ENCODE peak calls at places on chromosomes 1 and 21, in four cellular contexts. J, M, S and D are unnamed samples. For H3K9me3, the result is how much of the 10 kb centered on the place peaks cover.

GRCh38 chr1:46533179-46533864 is 18.1 kb downstream of the KNCN start:
- DNase-seq in J (peak), M (no peak), S (no peak), D (peak)

GRCh38 chr1:182646739-182647138 is 37.6 kb downstream of the RGS8 start:
- DNase-seq in S (no peak), J (no peak), M (no peak), D (no peak)

GRCh38 chr1:54859687-54860391 is 27.2 kb downstream of the DHCR24 start:
- DNase-seq in S (no peak), M (no peak), J (no peak), D (no peak)

GRCh38 chr1:198850196-198850595 is 211.4 kb downstream of the PTPRC start:
- DNase-seq in M (no peak), J (no peak), S (no peak), D (no peak)

GRCh38 chr1:208065862-208066261 is 154.9 kb upstream of the CD34 start:
- DNase-seq in S (no peak), J (no peak), M (no peak), D (no peak)

GRCh38 chr1:175537571-175537970 is 205.8 kb downstream of the TNR start:
- DNase-seq in M (no peak), S (no peak), J (no peak), D (no peak)

GRCh38 chr1:33392639-33393038 is 38.3 kb downstream of the PHC2 start:
- DNase-seq in M (peak), J (no peak), S (no peak), D (no peak)

GRCh38 chr1:165364432-165365133 is 8.1 kb upstream of the LMX1A start:
- DNase-seq in S (no peak), M (no peak), J (no peak), D (no peak)

GRCh38 chr21:17495680-17496079 is 17.2 kb upstream of the CXADR start:
- DNase-seq in J (no peak), S (no peak), M (no peak), D (no peak)

GRCh38 chr1:165793951-165794350 is 25.3 kb upstream of the TMCO1 start:
- DNase-seq in S (no peak), J (no peak), M (no peak), D (no peak)

GRCh38 chr1:97918961-97919360 is 1.9 kb downstream of the DPYD start:
- DNase-seq in J (no peak), S (no peak), M (no peak), D (no peak)

GRCh38 chr1:225470210-225470609 is 42.4 kb upstream of the LBR start:
- DNase-seq in S (no peak), M (no peak), J (no peak), D (no peak)

GRCh38 chr1:186202174-186202843 is 172.7 kb downstream of the TPR start:
- DNase-seq in S (no peak), J (no peak), M (no peak), D (no peak)

GRCh38 chr1:194105381-194105780 is 919.0 kb upstream of the B3GALT2 start:
- DNase-seq in S (no peak), J (no peak), M (no peak), D (no peak)

GRCh38 chr1:173870252-173871075 is 2.3 kb downstream of the ZBTB37 start:
- DNase-seq in J (no peak), M (peak), S (peak), D (peak)

GRCh38 chr1:30411206-30411605 is 312.2 kb downstream of the MATN1 start:
- DNase-seq in M (no peak), S (no peak), J (no peak), D (no peak)

GRCh38 chr1:200342511-200343400 is 67.1 kb downstream of the ZNF281 start:
- DNase-seq in J (no peak), M (no peak), S (no peak), D (no peak)

GRCh38 chr21:31929548-31929947 is 56.7 kb downstream of the HUNK start:
- DNase-seq in J (no peak), M (peak), S (no peak), D (no peak)

GRCh38 chr1:207172885-207173284 is 68.9 kb downstream of the C4BPA start:
- DNase-seq in M (peak), J (no peak), S (no peak), D (no peak)

GRCh38 chr1:21651214-21652042 is 17.7 kb downstream of the RAP1GAP start:
- DNase-seq in J (no peak), S (peak), M (peak), D (peak)

GRCh38 chr1:157292302-157292701 is 154.1 kb upstream of the ETV3 start:
- DNase-seq in J (no peak), M (no peak), S (no peak), D (no peak)

GRCh38 chr1:7568901-7569524 is 202.1 kb upstream of the VAMP3 start:
- DNase-seq in J (no peak), S (no peak), M (no peak), D (no peak)

GRCh38 chr1:154937051-154937987 is 800 bp upstream of the PMVK start:
- DNase-seq in M (peak), S (peak), J (peak), D (peak)

GRCh38 chr1:182602945-182603645 is 1.1 kb downstream of the RGS16 start:
- DNase-seq in S (no peak), J (no peak), M (no peak), D (no peak)

GRCh38 chr1:22636369-22636768 is at the start of gene C1QA:
- DNase-seq in M (no peak), J (peak), S (peak), D (peak)

GRCh38 chr1:78101051-78101450 is 55.3 kb downstream of the GIPC2 start:
- DNase-seq in S (no peak), J (no peak), M (no peak), D (no peak)

GRCh38 chr1:155094622-155094948 is 15.9 kb downstream of the EFNA3 start:
- DNase-seq in J (no peak), S (no peak), M (no peak), D (no peak)

GRCh38 chr1:36177589-36178463 is 21.9 kb downstream of the MAP7D1 start:
- DNase-seq in J (no peak), S (no peak), M (no peak), D (no peak)

GRCh38 chr1:115648717-115649691 is 7.2 kb downstream of the VANGL1 start:
- DNase-seq in S (no peak), J (no peak), M (no peak), D (no peak)

GRCh38 chr1:22500476-22500875 is 48.8 kb downstream of the ZBTB40 start:
- DNase-seq in S (peak), J (peak), M (peak), D (peak)

GRCh38 chr1:40919475-40920011 is 57.4 kb upstream of the CITED4 start:
- DNase-seq in J (no peak), M (peak), S (no peak), D (peak)

GRCh38 chr1:243500506-243500905 is 244.7 kb downstream of the SDCCAG8 start:
- DNase-seq in M (no peak), S (no peak), J (no peak), D (no peak)

GRCh38 chr1:215484111-215484914 is 82.8 kb upstream of the KCTD3 start:
- DNase-seq in J (no peak), M (no peak), S (no peak), D (no peak)

GRCh38 chr1:107953551-107953950 is 11.4 kb downstream of the VAV3 start:
- DNase-seq in J (no peak), S (no peak), M (no peak), D (no peak)

GRCh38 chr1:6121021-6121421 is 59.1 kb downstream of the CHD5 start:
- DNase-seq in S (no peak), J (peak), M (no peak), D (no peak)

GRCh38 chr1:28804071-28804470 is 7.9 kb upstream of the OPRD1 start:
- DNase-seq in M (no peak), S (no peak), J (no peak), D (no peak)

GRCh38 chr1:228462560-228462959 is 24.6 kb upstream of the RNF187 start:
- DNase-seq in M (no peak), J (no peak), S (no peak), D (no peak)

DNA sequence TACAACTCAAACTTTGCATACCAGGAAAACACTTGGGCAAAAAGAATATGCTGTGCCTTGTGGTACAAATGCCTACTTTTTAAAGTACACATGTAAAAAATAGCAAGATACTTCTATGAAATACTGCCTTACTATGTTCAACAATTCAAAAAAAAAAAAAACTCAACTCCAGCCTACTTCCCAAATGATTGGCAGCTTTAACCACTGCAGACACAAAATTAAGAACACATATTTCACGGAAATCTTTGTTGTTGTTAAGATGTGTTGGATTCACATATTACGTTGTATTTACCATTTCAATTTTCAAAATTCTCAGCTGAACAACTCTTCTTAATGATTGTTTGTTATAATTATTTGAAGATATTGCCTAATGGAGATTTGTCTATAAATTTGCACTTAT is 213.1 kb upstream of the NFIA start:
- DNase-seq in S (no peak), J (no peak), M (no peak), D (no peak)
- H3K9me3 ChIP-seq in S (under half), J (under half), M (under half), D (under half)

DNA sequence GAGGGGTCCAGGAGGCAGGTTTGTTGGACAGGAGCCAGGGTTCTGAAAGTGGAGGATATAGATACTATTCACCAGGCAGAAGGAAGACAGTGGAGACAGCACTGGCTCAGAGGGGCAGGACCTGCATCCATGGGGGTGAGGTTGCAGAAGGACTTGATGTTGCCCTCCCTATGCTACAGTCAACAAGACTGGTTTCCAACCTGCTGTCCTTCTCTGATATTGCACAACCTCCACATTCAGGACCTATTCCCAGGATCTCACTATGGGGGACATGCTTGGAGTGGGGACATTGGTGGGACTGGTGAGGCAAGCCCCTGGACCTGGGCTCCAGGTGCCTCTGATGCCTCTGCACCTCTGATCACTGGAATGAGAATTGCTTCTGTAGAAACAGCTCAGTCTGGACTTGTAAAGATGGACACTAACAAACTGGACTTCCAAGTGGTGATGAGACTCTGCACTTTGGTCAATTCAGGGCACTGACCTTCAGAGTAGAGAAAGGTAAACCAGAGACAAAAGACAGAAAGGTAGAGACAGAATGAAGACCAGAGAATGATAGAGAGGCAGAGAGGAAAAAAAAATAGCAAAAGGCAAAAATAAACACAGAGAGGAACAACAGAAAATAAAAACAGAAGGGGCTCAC is 1.6 kb downstream of the SMCP start:
- DNase-seq in M (no peak), S (no peak), J (no peak), D (no peak)
- H3K9me3 ChIP-seq in M (under half), S (under half), J (under half), D (under half)

GRCh38 chr1:43539726-43540434 is 9.2 kb downstream of the PTPRF start:
- DNase-seq in S (no peak), J (no peak), M (no peak), D (peak)

GRCh38 chr1:43538969-43539368 is 8.3 kb downstream of the PTPRF start:
- DNase-seq in M (no peak), S (no peak), J (no peak), D (no peak)

GRCh38 chr1:43536864-43537358 is 6.2 kb downstream of the PTPRF start:
- DNase-seq in J (no peak), S (peak), M (no peak), D (no peak)

GRCh38 chr1:43537423-43538142 is 6.9 kb downstream of the PTPRF start:
- DNase-seq in M (peak), J (no peak), S (peak), D (peak)

GRCh38 chr1:43538143-43538487 is 7.4 kb downstream of the PTPRF start:
- DNase-seq in M (no peak), S (no peak), J (no peak), D (no peak)
- H3K9me3 ChIP-seq in M (under half), S (under half), J (under half), D (under half)

GRCh38 chr21:44490405-44490804 is 35.1 kb downstream of the LRRC3 start:
- DNase-seq in S (no peak), J (no peak), M (no peak), D (no peak)
- H3K9me3 ChIP-seq in S (under half), J (under half), M (under half), D (under half)

DNA sequence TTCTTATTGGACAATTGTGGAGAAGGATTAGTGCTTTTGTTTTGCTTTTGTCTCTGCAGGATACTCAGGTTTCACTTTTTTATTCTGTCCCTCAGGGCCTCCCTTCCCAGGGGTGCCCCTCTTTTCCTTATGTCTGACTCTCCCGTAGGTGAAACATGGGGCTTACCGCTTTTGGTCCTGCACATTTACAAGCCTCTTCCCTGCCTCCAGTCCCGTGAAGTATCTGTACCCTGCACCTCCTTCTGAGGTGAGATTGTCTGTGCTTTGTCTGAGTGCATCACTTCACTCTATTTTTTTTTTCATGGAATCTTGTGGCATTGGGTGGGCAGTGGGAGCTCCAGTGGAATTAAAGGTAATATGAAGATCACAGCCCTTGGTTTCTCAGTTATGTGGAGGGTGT is 758.1 kb upstream of the TPTE start:
- DNase-seq in M (no peak), J (no peak), S (no peak), D (no peak)
- H3K9me3 ChIP-seq in M (under half), J (under half), S (under half), D (under half)

DNA sequence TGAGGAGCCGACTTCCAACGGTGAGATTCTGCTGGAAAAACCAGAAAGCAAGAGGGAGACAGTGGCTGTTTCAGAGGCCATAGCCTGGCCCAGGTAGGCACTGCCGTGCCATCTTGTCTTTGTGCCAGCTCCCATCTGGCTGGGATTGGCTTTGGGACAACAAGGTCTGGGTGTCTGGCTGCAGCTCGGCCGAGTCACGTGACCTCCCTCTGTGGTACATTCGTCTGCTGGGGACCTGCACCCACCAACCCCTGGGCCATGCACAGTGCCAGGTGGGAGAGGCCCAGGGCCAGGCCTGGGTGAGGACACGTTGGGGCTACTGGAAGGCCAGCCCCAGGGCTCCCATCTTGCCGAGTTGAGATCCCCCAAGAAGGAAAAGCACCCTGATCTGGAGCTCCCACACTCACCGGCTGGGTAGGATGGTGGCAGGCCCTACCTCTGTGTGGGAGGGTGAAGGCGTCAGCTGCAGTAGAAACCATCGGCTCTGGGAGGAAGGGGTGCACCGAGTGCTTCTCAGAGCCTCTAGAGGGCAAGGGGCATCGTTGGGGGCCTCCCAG is 25.3 kb upstream of the TTC34 start:
- DNase-seq in S (no peak), J (no peak), M (no peak), D (no peak)
- H3K9me3 ChIP-seq in S (under half), J (under half), M (under half), D (under half)

GRCh38 chr1:4974981-4975685 is 320.7 kb downstream of the AJAP1 start:
- DNase-seq in M (no peak), S (no peak), J (no peak), D (no peak)

GRCh38 chr1:4973341-4973740 is 318.9 kb downstream of the AJAP1 start:
- DNase-seq in J (no peak), M (no peak), S (no peak), D (no peak)

GRCh38 chr1:4976859-4977440 is 322.5 kb downstream of the AJAP1 start:
- DNase-seq in S (no peak), M (no peak), J (no peak), D (no peak)

GRCh38 chr1:4977701-4978100 is 323.3 kb downstream of the AJAP1 start:
- DNase-seq in J (no peak), M (no peak), S (no peak), D (no peak)

DNA sequence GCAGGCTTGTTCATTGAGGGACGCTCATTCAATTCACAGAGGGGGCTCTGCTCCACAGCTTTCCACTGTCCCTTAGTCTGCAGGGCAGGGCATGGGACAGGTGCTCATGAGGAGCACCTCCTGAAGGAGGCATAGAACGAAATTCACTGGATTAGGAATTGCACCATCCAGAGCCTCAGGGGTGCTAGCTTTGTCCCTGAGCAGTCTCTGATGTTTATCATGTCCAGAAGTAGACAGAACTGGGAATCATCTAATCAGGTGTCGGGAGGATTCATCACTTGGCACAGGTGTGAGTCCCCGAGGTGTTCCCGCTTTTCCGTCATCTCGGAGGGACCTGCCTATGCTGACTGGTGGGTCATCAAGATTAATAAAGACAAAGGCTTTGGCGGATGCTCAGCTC is 321.4 kb downstream of the AJAP1 start:
- DNase-seq in S (no peak), M (no peak), J (no peak), D (no peak)
- H3K9me3 ChIP-seq in S (under half), M (under half), J (under half), D (under half)

GRCh38 chr1:2930971-2931721 is 90.1 kb upstream of the ACTRT2 start:
- DNase-seq in M (no peak), S (no peak), J (no peak), D (no peak)

GRCh38 chr1:2928733-2929325 is 92.4 kb upstream of the ACTRT2 start:
- DNase-seq in J (no peak), M (no peak), S (no peak), D (no peak)

GRCh38 chr1:2931722-2932401 is 89.4 kb upstream of the ACTRT2 start:
- DNase-seq in S (no peak), M (no peak), J (no peak), D (no peak)

GRCh38 chr1:2929335-2929734 is 91.9 kb upstream of the ACTRT2 start:
- DNase-seq in J (no peak), S (no peak), M (no peak), D (no peak)

GRCh38 chr1:2930016-2930815 is 91.1 kb upstream of the ACTRT2 start:
- DNase-seq in M (no peak), S (no peak), J (no peak), D (no peak)
- H3K9me3 ChIP-seq in M (under half), S (under half), J (under half), D (under half)

GRCh38 chr1:94543893-94544635 is 2.5 kb upstream of the F3 start:
- DNase-seq in M (no peak), S (no peak), J (no peak), D (no peak)
- H3K9me3 ChIP-seq in M (under half), S (under half), J (under half), D (under half)